ENCODE peak calls at places on chromosomes 1 and 21, in eight cellular contexts. J is GM23248, C is PC-3, L is MM.1S, B is neural progenitor cell, S is HCT116, V is GM23338, Q is SK-N-SH. N is an unnamed sample. For H3K27me3, the result is how much of the 10 kb centered on the place peaks cover.

GRCh38 chr1:231093158-231093922 is 53.3 kb upstream of the FAM89A start:
- DNase-seq in S (no peak), V (no peak), C (no peak), Q (no peak), B (peak), L (no peak), J (peak), N (no peak)

GRCh38 chr21:8993284-8993942 is 1528.0 kb upstream of the TPTE start:
- DNase-seq in S (no peak), V (peak), B (no peak), Q (no peak), L (no peak), J (no peak), C (peak), N (no peak)

GRCh38 chr1:168135982-168136708 is 585 bp downstream of the GPR161 start:
- DNase-seq in V (peak), C (peak), J (peak), B (peak), L (no peak), S (no peak), Q (peak), N (peak)

GRCh38 chr1:89901957-89902669 is 81.3 kb downstream of the LRRC8D start:
- DNase-seq in B (no peak), J (no peak), L (no peak), V (no peak), Q (no peak), C (no peak), S (no peak), N (peak)

GRCh38 chr1:178490136-178490535 is 6.6 kb downstream of the CLEC20A start:
- DNase-seq in L (no peak), C (no peak), J (no peak), B (no peak), S (no peak), Q (no peak), V (no peak), N (no peak)

GRCh38 chr1:7669559-7670208 is 101.4 kb upstream of the VAMP3 start:
- DNase-seq in C (peak), L (peak), Q (peak), S (peak), J (peak), B (peak), V (peak), N (peak)

GRCh38 chr1:119636500-119637089 is 11.5 kb downstream of the ZNF697 start:
- DNase-seq in J (no peak), S (no peak), Q (no peak), V (no peak), C (no peak), L (no peak), B (no peak), N (no peak)

GRCh38 chr1:100566300-100566699 is 28.4 kb downstream of the GPR88 start:
- DNase-seq in Q (no peak), S (no peak), L (no peak), V (no peak), B (no peak), C (no peak), J (no peak), N (no peak)

GRCh38 chr1:109478806-109479205 is 4.9 kb upstream of the ATXN7L2 start:
- DNase-seq in S (no peak), B (peak), Q (no peak), C (peak), L (peak), J (no peak), V (peak), N (peak)

GRCh38 chr1:14872762-14873161 is 274.3 kb downstream of the KAZN start:
- DNase-seq in Q (no peak), S (no peak), C (no peak), V (no peak), B (no peak), J (no peak), L (no peak), N (no peak)

GRCh38 chr1:233114159-233114558 is 163.7 kb downstream of the NTPCR start:
- DNase-seq in L (no peak), B (no peak), C (peak), V (peak), S (peak), Q (no peak), J (peak), N (no peak)

GRCh38 chr1:154841384-154841783 is 28.7 kb downstream of the KCNN3 start:
- DNase-seq in Q (no peak), V (no peak), J (no peak), B (no peak), L (no peak), S (no peak), C (no peak), N (no peak)

GRCh38 chr21:42264245-42265195 is 45.6 kb downstream of the ABCG1 start:
- DNase-seq in C (no peak), J (no peak), B (no peak), Q (no peak), V (no peak), L (no peak), S (no peak), N (no peak)

GRCh38 chr1:117638759-117639158 is 32.9 kb downstream of the TENT5C start:
- DNase-seq in J (no peak), C (no peak), V (no peak), L (no peak), Q (no peak), B (no peak), S (no peak), N (no peak)

GRCh38 chr1:90616395-90616794 is 100.7 kb downstream of the BARHL2 start:
- DNase-seq in C (peak), L (no peak), V (peak), J (peak), B (peak), Q (peak), S (peak), N (peak)

GRCh38 chr1:194102607-194103006 is 916.2 kb upstream of the B3GALT2 start:
- DNase-seq in S (no peak), L (no peak), Q (no peak), B (peak), C (peak), V (peak), J (no peak), N (peak)

GRCh38 chr21:34523019-34523418 is 11.0 kb upstream of the KCNE1 start:
- DNase-seq in C (no peak), V (peak), L (no peak), Q (no peak), S (no peak), B (no peak), J (no peak), N (peak)

GRCh38 chr1:36628804-36629203 is 146.1 kb upstream of the CSF3R start:
- DNase-seq in S (no peak), B (no peak), V (no peak), L (no peak), C (no peak), J (no peak), Q (no peak), N (no peak)

GRCh38 chr1:67689267-67690017 is 4.4 kb downstream of the GADD45A start:
- DNase-seq in S (no peak), J (no peak), L (no peak), Q (no peak), V (no peak), B (no peak), C (no peak), N (no peak)

GRCh38 chr1:234231061-234231892 is 142.0 kb upstream of the COA6 start:
- DNase-seq in C (no peak), B (no peak), J (no peak), L (no peak), V (peak), S (no peak), Q (no peak), N (no peak)

GRCh38 chr1:93919780-93920179 is 10.6 kb upstream of the GCLM start:
- DNase-seq in B (no peak), S (no peak), J (no peak), V (peak), C (no peak), Q (no peak), L (no peak), N (no peak)

GRCh38 chr1:179881642-179882252 is 338 bp upstream of the TOR1AIP1 start:
- DNase-seq in S (peak), L (no peak), B (no peak), Q (peak), V (peak), J (peak), C (peak), N (peak)

GRCh38 chr1:27643626-27644368 is 8.8 kb upstream of the FGR start:
- DNase-seq in L (peak), Q (peak), V (peak), B (peak), S (peak), C (peak), J (peak), N (peak)

GRCh38 chr21:26801524-26801923 is 43.7 kb downstream of the ADAMTS1 start:
- DNase-seq in V (no peak), C (no peak), Q (no peak), B (no peak), S (no peak), J (peak), L (no peak), N (peak)

GRCh38 chr1:73674945-73675561 is 522.9 kb downstream of the LRRIQ3 start:
- DNase-seq in B (peak), Q (peak), C (peak), J (peak), V (peak), S (no peak), L (peak), N (peak)

GRCh38 chr1:152347116-152347728 is 12.6 kb downstream of the FLG2 start:
- DNase-seq in J (peak), B (peak), Q (peak), L (peak), V (peak), S (peak), C (peak), N (peak)

GRCh38 chr1:203117611-203118575 is 9.6 kb upstream of the ADORA1 start:
- DNase-seq in L (peak), S (peak), J (peak), C (peak), Q (peak), B (peak), V (peak), N (peak)

GRCh38 chr1:2127181-2128145 is 67.1 kb downstream of the FAAP20 start:
- DNase-seq in V (no peak), J (no peak), B (no peak), Q (no peak), C (no peak), S (no peak), L (no peak), N (no peak)

GRCh38 chr21:27825035-27825434 is 858.1 kb upstream of the ADAMTS5 start:
- DNase-seq in J (no peak), S (no peak), Q (no peak), B (peak), V (peak), C (no peak), L (no peak), N (no peak)

GRCh38 chr1:156629825-156630449 is 10.7 kb downstream of the HAPLN2 start:
- DNase-seq in B (no peak), V (no peak), S (no peak), J (no peak), L (no peak), C (no peak), Q (no peak), N (no peak)

GRCh38 chr1:66476774-66477173 is 57.2 kb upstream of the SGIP1 start:
- DNase-seq in S (no peak), L (no peak), C (peak), J (peak), B (no peak), V (no peak), Q (no peak), N (no peak)

GRCh38 chr1:153628638-153629342 is 556 bp downstream of the S100A1 start:
- DNase-seq in B (no peak), J (no peak), L (no peak), C (no peak), Q (no peak), S (no peak), V (no peak), N (no peak)

GRCh38 chr1:207815466-207815865 is 63.6 kb downstream of the CD46 start:
- DNase-seq in S (no peak), C (no peak), J (no peak), Q (no peak), B (no peak), V (no peak), L (no peak), N (no peak)

GRCh38 chr1:202624781-202625108 is 85.5 kb downstream of the SYT2 start:
- DNase-seq in L (no peak), B (no peak), V (no peak), C (no peak), Q (no peak), J (no peak), S (no peak), N (no peak)

GRCh38 chr1:174114788-174115448 is 44.4 kb upstream of the RABGAP1L start:
- DNase-seq in J (peak), V (peak), L (peak), S (peak), B (peak), Q (peak), C (peak), N (peak)

GRCh38 chr1:32894681-32895080 is 6.5 kb downstream of the TMEM54 start:
- DNase-seq in C (no peak), J (no peak), Q (no peak), L (no peak), B (peak), S (no peak), V (no peak), N (no peak)

DNA sequence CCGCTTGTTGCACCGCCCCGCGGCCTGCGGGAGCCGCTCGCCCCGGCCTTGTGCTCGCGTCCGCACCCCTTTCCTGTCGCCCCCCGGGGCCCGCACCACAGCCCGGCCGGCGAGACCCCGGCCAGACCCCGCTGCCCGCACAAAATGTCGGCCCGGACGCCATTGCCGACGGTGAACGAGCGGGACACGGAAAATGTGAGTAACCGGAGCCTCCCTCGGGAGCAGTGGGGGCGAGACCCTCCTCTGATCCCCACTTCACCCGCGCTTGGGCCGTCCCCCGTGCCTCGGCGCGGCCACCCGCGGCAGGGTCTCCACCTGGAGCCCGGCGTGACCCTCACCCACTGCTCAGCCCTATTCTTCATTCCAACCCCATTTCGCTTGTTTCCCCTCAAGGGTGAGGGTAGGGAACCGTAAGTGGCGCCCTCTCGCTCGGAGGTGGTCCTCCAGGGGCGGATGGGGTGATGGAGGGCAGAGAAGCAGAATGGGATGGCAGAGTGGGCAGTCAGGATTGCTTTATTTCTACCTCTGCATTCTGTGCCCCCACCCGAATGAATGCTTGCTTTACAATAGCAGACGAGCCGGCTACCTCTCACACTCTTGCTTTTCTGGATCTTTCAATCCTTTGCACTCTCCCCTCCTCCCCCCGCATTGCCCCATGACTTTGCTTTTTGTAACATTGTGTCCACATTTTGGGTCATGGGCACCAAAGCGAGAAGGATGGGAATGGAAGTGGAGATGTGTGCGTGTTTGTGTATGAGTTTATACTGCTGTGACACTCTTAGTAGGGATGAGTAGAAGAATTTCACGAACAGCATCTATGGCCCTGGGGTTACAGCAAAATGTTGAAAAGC is 968 bp downstream of the MARK1 start:
- DNase-seq in S (no peak), C (no peak), J (peak), V (peak), B (peak), L (no peak), Q (no peak), N (peak)
- TF ChIP-seq EZH2phosphoT487 in S (no peak), C (peak), J (peak), V (no peak), B (no peak), L (no peak), Q (no peak), N (no peak)

DNA sequence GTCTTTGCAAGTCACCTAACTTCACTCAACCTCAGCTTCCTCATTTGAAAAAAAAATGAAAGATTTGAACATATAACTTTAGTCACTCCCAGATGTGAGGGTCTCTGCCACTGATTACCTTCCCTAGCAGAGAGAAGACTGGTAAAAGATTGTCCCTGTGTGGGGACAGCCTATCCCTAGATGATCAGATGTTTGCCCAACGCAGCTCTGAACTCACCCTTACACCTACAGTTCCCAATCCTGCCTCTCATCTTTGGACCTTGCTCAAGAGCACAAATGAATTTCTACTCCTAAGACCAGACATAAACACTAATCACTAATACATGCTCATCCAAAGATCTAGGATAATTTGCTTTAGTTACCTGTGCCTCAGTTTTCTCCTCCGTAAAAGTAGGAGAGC is 25.2 kb upstream of the DUSP23 start:
- DNase-seq in V (no peak), S (no peak), C (no peak), Q (no peak), L (no peak), B (no peak), J (no peak), N (no peak)
- H3K27me3 ChIP-seq in V (under half), S (under half), C (half or more), Q (under half), L (under half), B (under half), J (under half), N (under half)

GRCh38 chr1:99529002-99529401 is 116.9 kb upstream of the PALMD start:
- DNase-seq in L (no peak), Q (no peak), J (no peak), V (no peak), B (no peak), C (no peak), S (no peak), N (no peak)
- TF ChIP-seq EZH2phosphoT487 in L (no peak), Q (no peak), J (no peak), V (no peak), B (no peak), C (no peak), S (no peak), N (no peak)

GRCh38 chr21:38591138-38591537 is 92.9 kb upstream of the ERG start:
- DNase-seq in S (no peak), L (no peak), V (no peak), C (no peak), Q (no peak), J (peak), B (no peak), N (no peak)

DNA sequence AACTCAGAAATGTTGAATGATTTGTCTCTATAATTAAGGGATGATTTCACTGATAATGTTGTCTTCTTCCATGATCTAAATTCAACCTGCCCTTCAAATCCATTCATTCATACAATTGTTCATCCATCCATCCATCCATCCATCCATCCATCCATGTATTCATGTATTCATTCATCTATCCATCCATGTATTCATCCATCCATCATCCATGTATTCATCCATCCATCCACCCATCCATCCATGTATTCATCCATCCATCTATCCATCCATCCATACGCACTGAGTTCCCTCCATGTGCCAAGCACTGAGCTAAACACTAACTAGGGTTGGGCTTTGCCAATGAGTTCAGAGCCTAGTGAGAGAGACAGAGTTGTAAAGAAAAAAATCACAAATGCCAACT is 92.2 kb upstream of the ERG start:
- DNase-seq in Q (no peak), L (no peak), J (no peak), C (no peak), V (no peak), S (no peak), B (no peak), N (no peak)
- H3K27me3 ChIP-seq in Q (under half), L (under half), J (under half), C (half or more), V (under half), S (under half), B (under half), N (under half)

N was measured in hepatocyte.